ENCODE peak calls at places on chromosome X, in nine cellular contexts. One of them, this sample, is unnamed.

GRCh38 chrX:44002569-44002968 is 29.4 kb upstream of the NDP start:
- DNase-seq in ELR: no peak
- DNase-seq in neural progenitor cell: no peak
- DNase-seq in AG08396: no peak
- DNase-seq in pancreas: no peak
- DNase-seq in activated CD8-positive, alpha-beta T cell treated with anti-CD3 and anti-CD28 coated beads for 36 hours: no peak
- DNase-seq in stimulated activated CD4-positive, alpha-beta T cell treated with anti-CD3 and anti-CD28 coated beads, Interleukin-4, amount 100 ng/mL, for 48 hours: no peak
- DNase-seq in DMS79: no peak
- DNase-seq in ovary: no peak
- DNase-seq in this sample: no peak

GRCh38 chrX:149476513-149476912 is 28.6 kb downstream of the IDS start:
- DNase-seq in ELR: no peak
- DNase-seq in neural progenitor cell: no peak
- DNase-seq in AG08396: no peak
- DNase-seq in pancreas: no peak
- DNase-seq in activated CD8-positive, alpha-beta T cell treated with anti-CD3 and anti-CD28 coated beads for 36 hours: no peak
- DNase-seq in stimulated activated CD4-positive, alpha-beta T cell treated with anti-CD3 and anti-CD28 coated beads, Interleukin-4, amount 100 ng/mL, for 48 hours: no peak
- DNase-seq in DMS79: no peak
- DNase-seq in ovary: no peak
- DNase-seq in this sample: no peak

GRCh38 chrX:14039344-14039743 is 9.7 kb upstream of the GEMIN8 start:
- DNase-seq in ELR: peak
- DNase-seq in neural progenitor cell: peak
- DNase-seq in AG08396: peak
- DNase-seq in pancreas: no peak
- DNase-seq in activated CD8-positive, alpha-beta T cell treated with anti-CD3 and anti-CD28 coated beads for 36 hours: peak
- DNase-seq in stimulated activated CD4-positive, alpha-beta T cell treated with anti-CD3 and anti-CD28 coated beads, Interleukin-4, amount 100 ng/mL, for 48 hours: peak
- DNase-seq in DMS79: peak
- DNase-seq in ovary: no peak
- DNase-seq in this sample: peak

GRCh38 chrX:1466971-1467561 is 14.4 kb upstream of the ASMTL start:
- DNase-seq in ELR: no peak
- DNase-seq in neural progenitor cell: no peak
- DNase-seq in AG08396: no peak
- DNase-seq in pancreas: no peak
- DNase-seq in activated CD8-positive, alpha-beta T cell treated with anti-CD3 and anti-CD28 coated beads for 36 hours: peak
- DNase-seq in stimulated activated CD4-positive, alpha-beta T cell treated with anti-CD3 and anti-CD28 coated beads, Interleukin-4, amount 100 ng/mL, for 48 hours: no peak
- DNase-seq in DMS79: no peak
- DNase-seq in ovary: no peak
- DNase-seq in this sample: no peak

GRCh38 chrX:29024813-29025342 is 437.6 kb downstream of the IL1RAPL1 start:
- DNase-seq in ELR: no peak
- DNase-seq in neural progenitor cell: no peak
- DNase-seq in AG08396: no peak
- DNase-seq in pancreas: no peak
- DNase-seq in activated CD8-positive, alpha-beta T cell treated with anti-CD3 and anti-CD28 coated beads for 36 hours: no peak
- DNase-seq in stimulated activated CD4-positive, alpha-beta T cell treated with anti-CD3 and anti-CD28 coated beads, Interleukin-4, amount 100 ng/mL, for 48 hours: no peak
- DNase-seq in DMS79: no peak
- DNase-seq in ovary: no peak
- DNase-seq in this sample: no peak

GRCh38 chrX:109036624-109037023 is 300.3 kb upstream of the IRS4 start:
- DNase-seq in ELR: no peak
- DNase-seq in neural progenitor cell: no peak
- DNase-seq in AG08396: no peak
- DNase-seq in pancreas: no peak
- DNase-seq in activated CD8-positive, alpha-beta T cell treated with anti-CD3 and anti-CD28 coated beads for 36 hours: no peak
- DNase-seq in stimulated activated CD4-positive, alpha-beta T cell treated with anti-CD3 and anti-CD28 coated beads, Interleukin-4, amount 100 ng/mL, for 48 hours: no peak
- DNase-seq in DMS79: no peak
- DNase-seq in ovary: no peak
- DNase-seq in this sample: no peak

GRCh38 chrX:105837227-105837626 is 14.9 kb downstream of the NRK start:
- DNase-seq in ELR: peak
- DNase-seq in neural progenitor cell: peak
- DNase-seq in AG08396: no peak
- DNase-seq in pancreas: peak
- DNase-seq in activated CD8-positive, alpha-beta T cell treated with anti-CD3 and anti-CD28 coated beads for 36 hours: no peak
- DNase-seq in stimulated activated CD4-positive, alpha-beta T cell treated with anti-CD3 and anti-CD28 coated beads, Interleukin-4, amount 100 ng/mL, for 48 hours: no peak
- DNase-seq in DMS79: no peak
- DNase-seq in ovary: peak
- DNase-seq in this sample: peak

GRCh38 chrX:14673764-14674163 is 144.4 kb downstream of the GLRA2 start:
- DNase-seq in ELR: peak
- DNase-seq in neural progenitor cell: no peak
- DNase-seq in AG08396: peak
- DNase-seq in pancreas: no peak
- DNase-seq in activated CD8-positive, alpha-beta T cell treated with anti-CD3 and anti-CD28 coated beads for 36 hours: peak
- DNase-seq in stimulated activated CD4-positive, alpha-beta T cell treated with anti-CD3 and anti-CD28 coated beads, Interleukin-4, amount 100 ng/mL, for 48 hours: peak
- DNase-seq in DMS79: peak
- DNase-seq in ovary: no peak
- DNase-seq in this sample: no peak

GRCh38 chrX:134774190-134775048 is 116.1 kb upstream of the PLAC1 start:
- DNase-seq in ELR: no peak
- DNase-seq in neural progenitor cell: no peak
- DNase-seq in AG08396: no peak
- DNase-seq in pancreas: no peak
- DNase-seq in activated CD8-positive, alpha-beta T cell treated with anti-CD3 and anti-CD28 coated beads for 36 hours: no peak
- DNase-seq in stimulated activated CD4-positive, alpha-beta T cell treated with anti-CD3 and anti-CD28 coated beads, Interleukin-4, amount 100 ng/mL, for 48 hours: no peak
- DNase-seq in DMS79: no peak
- DNase-seq in ovary: no peak
- DNase-seq in this sample: no peak

GRCh38 chrX:72306851-72307645 is 1.3 kb upstream of the CITED1 start:
- DNase-seq in ELR: peak
- DNase-seq in neural progenitor cell: peak
- DNase-seq in AG08396: peak
- DNase-seq in pancreas: peak
- DNase-seq in activated CD8-positive, alpha-beta T cell treated with anti-CD3 and anti-CD28 coated beads for 36 hours: peak
- DNase-seq in stimulated activated CD4-positive, alpha-beta T cell treated with anti-CD3 and anti-CD28 coated beads, Interleukin-4, amount 100 ng/mL, for 48 hours: no peak
- DNase-seq in DMS79: peak
- DNase-seq in ovary: peak
- DNase-seq in this sample: peak

This sample was measured in midbrain.